ENCODE peak calls at places on chromosome 19, in eight cellular contexts. R, H, M, K, O, P, Y and I are unnamed samples.

GRCh38 chr19:56746367-56746766 is 74.8 kb upstream of the ZNF835 start:
- DNase-seq in R (no peak), H (no peak), M (no peak), K (no peak), O (no peak), P (no peak), Y (no peak), I (no peak)

GRCh38 chr19:30362156-30362754 is 9.9 kb upstream of the ZNF536 start:
- DNase-seq in R (no peak), H (no peak), M (no peak), K (no peak), O (no peak), P (no peak), Y (no peak), I (no peak)

GRCh38 chr19:17557461-17557860 is 2.0 kb downstream of the COLGALT1 start:
- DNase-seq in R (no peak), H (no peak), M (no peak), K (no peak), O (no peak), P (no peak), Y (no peak), I (no peak)

GRCh38 chr19:1172353-1173159 is 1.5 kb downstream of the SBNO2 start:
- DNase-seq in R (peak; percentile 48), H (no peak), M (peak; percentile 41), K (no peak), O (no peak), P (peak; percentile 76), Y (no peak), I (no peak)

GRCh38 chr19:5154129-5154798 is 185.4 kb downstream of the KDM4B start:
- DNase-seq in R (peak; percentile 48), H (no peak), M (peak; percentile 67), K (no peak), O (peak; percentile 67), P (no peak), Y (no peak), I (no peak)

GRCh38 chr19:29662604-29663404 is 2.5 kb upstream of the PLEKHF1 start:
- DNase-seq in R (no peak), H (no peak), M (no peak), K (no peak), O (peak; percentile 56), P (no peak), Y (peak; percentile 83), I (peak; percentile 63)

GRCh38 chr19:1773173-1773572 is 19.9 kb downstream of the ONECUT3 start:
- DNase-seq in R (peak; percentile 60), H (no peak), M (no peak), K (no peak), O (no peak), P (no peak), Y (peak; percentile 28), I (no peak)

GRCh38 chr19:13172335-13173128 is 22.3 kb downstream of the IER2 start:
- DNase-seq in R (peak; percentile 84), H (peak; percentile 64), M (no peak), K (peak; percentile 54), O (peak; percentile 84), P (no peak), Y (no peak), I (no peak)

GRCh38 chr19:488505-489417 is 7.5 kb upstream of the MADCAM1 start:
- DNase-seq in R (peak; percentile 94), H (peak; percentile 90), M (peak; percentile 95), K (peak; percentile 92), O (peak; percentile 96), P (peak; percentile 79), Y (peak; percentile 59), I (no peak)

GRCh38 chr19:13459351-13459750 is 46.9 kb downstream of the CACNA1A start:
- DNase-seq in R (no peak), H (no peak), M (no peak), K (no peak), O (no peak), P (no peak), Y (no peak), I (no peak)

GRCh38 chr19:36149673-36150406 is 2.4 kb downstream of the COX7A1 start:
- DNase-seq in R (no peak), H (no peak), M (no peak), K (no peak), O (no peak), P (no peak), Y (no peak), I (no peak)

GRCh38 chr19:2475702-2476450 is at the start of gene GADD45B:
- DNase-seq in R (peak; percentile 95), H (peak; percentile 93), M (peak; percentile 88), K (peak; percentile 95), O (peak; percentile 98), P (peak; percentile 97), Y (peak; percentile 94), I (peak; percentile 82)

GRCh38 chr19:27774827-27775226 is 1438.1 kb downstream of the UQCRFS1 start:
- DNase-seq in R (no peak), H (no peak), M (no peak), K (no peak), O (peak; percentile 39), P (no peak), Y (no peak), I (no peak)

GRCh38 chr19:35742121-35742724 is at the start of gene IGFLR1:
- DNase-seq in R (no peak), H (no peak), M (no peak), K (peak; percentile 56), O (peak; percentile 86), P (no peak), Y (no peak), I (no peak)

GRCh38 chr19:49672131-49672919 is 4.7 kb upstream of the PRMT1 start:
- DNase-seq in R (peak; percentile 86), H (peak; percentile 67), M (peak; percentile 90), K (peak; percentile 41), O (peak; percentile 85), P (peak; percentile 63), Y (no peak), I (no peak)

GRCh38 chr19:46489445-46490272 is 6.0 kb downstream of the PNMA8B start:
- DNase-seq in R (no peak), H (no peak), M (no peak), K (no peak), O (no peak), P (no peak), Y (no peak), I (no peak)

GRCh38 chr19:29687897-29688728 is 22.9 kb downstream of the PLEKHF1 start:
- DNase-seq in R (no peak), H (no peak), M (no peak), K (no peak), O (no peak), P (no peak), Y (peak; percentile 66), I (no peak)

GRCh38 chr19:32407004-32407992 is 1.7 kb downstream of the DPY19L3 start:
- DNase-seq in R (no peak), H (no peak), M (no peak), K (no peak), O (no peak), P (no peak), Y (no peak), I (no peak)

GRCh38 chr19:40282209-40282580 is 3.0 kb downstream of the AKT2 start:
- DNase-seq in R (no peak), H (no peak), M (no peak), K (no peak), O (no peak), P (no peak), Y (no peak), I (no peak)

GRCh38 chr19:13425151-13425550 is 81.1 kb downstream of the CACNA1A start:
- DNase-seq in R (no peak), H (no peak), M (no peak), K (no peak), O (no peak), P (no peak), Y (no peak), I (no peak)

GRCh38 chr19:13864513-13865242 is 12.3 kb upstream of the NANOS3 start:
- DNase-seq in R (no peak), H (no peak), M (no peak), K (no peak), O (no peak), P (no peak), Y (no peak), I (no peak)

GRCh38 chr19:794989-795658 is 2.1 kb upstream of the PTBP1 start:
- DNase-seq in R (no peak), H (no peak), M (peak; percentile 9), K (no peak), O (no peak), P (no peak), Y (no peak), I (no peak)

GRCh38 chr19:12937243-12938053 is 961 bp upstream of the CALR start:
- DNase-seq in R (peak; percentile 44), H (no peak), M (peak; percentile 49), K (peak; percentile 81), O (peak; percentile 47), P (no peak), Y (no peak), I (no peak)

GRCh38 chr19:12064266-12065099 is at the start of gene ZNF844:
- DNase-seq in R (no peak), H (peak; percentile 46), M (no peak), K (peak; percentile 77), O (peak; percentile 87), P (peak; percentile 72), Y (peak; percentile 49), I (no peak)

GRCh38 chr19:32924200-32924599 is 47.6 kb downstream of the CEP89 start:
- DNase-seq in R (no peak), H (no peak), M (no peak), K (no peak), O (no peak), P (no peak), Y (no peak), I (no peak)

GRCh38 chr19:33868821-33869412 is 72.2 kb downstream of the KCTD15 start:
- DNase-seq in R (no peak), H (no peak), M (peak; percentile 17), K (no peak), O (no peak), P (no peak), Y (peak; percentile 1), I (no peak)

GRCh38 chr19:13951799-13952153 is 533 bp upstream of the DCAF15 start:
- DNase-seq in R (no peak), H (no peak), M (no peak), K (no peak), O (no peak), P (no peak), Y (no peak), I (no peak)

GRCh38 chr19:33771308-33772101 is 25.2 kb upstream of the KCTD15 start:
- DNase-seq in R (peak; percentile 88), H (peak; percentile 54), M (peak; percentile 90), K (peak; percentile 11), O (peak; percentile 77), P (peak; percentile 32), Y (no peak), I (no peak)

GRCh38 chr19:32350492-32350891 is 5.1 kb downstream of the ZNF507 start:
- DNase-seq in R (no peak), H (no peak), M (no peak), K (no peak), O (no peak), P (no peak), Y (no peak), I (no peak)

GRCh38 chr19:33806434-33806881 is 9.8 kb downstream of the KCTD15 start:
- DNase-seq in R (no peak), H (no peak), M (no peak), K (no peak), O (no peak), P (no peak), Y (no peak), I (no peak)

GRCh38 chr19:50392759-50393158 is 8.6 kb downstream of the POLD1 start:
- DNase-seq in R (no peak), H (no peak), M (no peak), K (no peak), O (no peak), P (no peak), Y (no peak), I (no peak)

GRCh38 chr19:13894552-13894951 is 11.4 kb downstream of the BRME1 start:
- DNase-seq in R (no peak), H (no peak), M (no peak), K (no peak), O (no peak), P (no peak), Y (no peak), I (no peak)

GRCh38 chr19:493391-494170 is 2.7 kb upstream of the MADCAM1 start:
- DNase-seq in R (no peak), H (no peak), M (no peak), K (no peak), O (no peak), P (no peak), Y (no peak), I (no peak)

GRCh38 chr19:1283207-1283916 is 2.3 kb upstream of the EFNA2 start:
- DNase-seq in R (no peak), H (no peak), M (no peak), K (no peak), O (no peak), P (no peak), Y (no peak), I (no peak)